ENCODE peak calls at places on chromosomes 2 and 18, in six cellular contexts. W is HFF-Myc, C is uterus, F is GM12865, U is brain microvascular endothelial cell, Z is cardiac fibroblast. B is an unnamed sample.

GRCh38 chr2:181627545-181627944 is 29.4 kb downstream of the CERKL start:
- DNase-seq in W (no peak), C (no peak), F (no peak), U (peak), Z (peak), B (peak)

GRCh38 chr2:209321076-209321475 is 102.8 kb upstream of the MAP2 start:
- DNase-seq in W (peak), C (no peak), F (no peak), U (peak), Z (peak), B (peak)

GRCh38 chr2:7907041-7907440 is 774.8 kb upstream of the ID2 start:
- DNase-seq in W (no peak), C (no peak), F (no peak), U (no peak), Z (no peak), B (no peak)

GRCh38 chr2:159867557-159868330 is 69.7 kb upstream of the CD302 start:
- DNase-seq in W (no peak), C (no peak), F (no peak), U (no peak), Z (no peak), B (no peak)

GRCh38 chr2:162989507-162989906 is 150.9 kb upstream of the KCNH7 start:
- DNase-seq in W (no peak), C (no peak), F (no peak), U (no peak), Z (no peak), B (no peak)

GRCh38 chr2:143528021-143528420 is 398.8 kb downstream of the ARHGAP15 start:
- DNase-seq in W (no peak), C (no peak), F (no peak), U (no peak), Z (no peak), B (peak)

GRCh38 chr2:24993797-24994196 is 22.0 kb upstream of the DNAJC27 start:
- DNase-seq in W (no peak), C (no peak), F (no peak), U (no peak), Z (no peak), B (no peak)

GRCh38 chr2:36993841-36994620 is 27.7 kb upstream of the STRN start:
- DNase-seq in W (no peak), C (no peak), F (no peak), U (no peak), Z (peak), B (no peak)

GRCh38 chr2:60260646-60261296 is 292.7 kb downstream of the BCL11A start:
- DNase-seq in W (no peak), C (no peak), F (no peak), U (peak), Z (no peak), B (no peak)

GRCh38 chr2:224957540-224958465 is 84.5 kb downstream of the DOCK10 start:
- DNase-seq in W (no peak), C (no peak), F (peak), U (no peak), Z (no peak), B (no peak)

GRCh38 chr2:126908721-126909177 is 10.1 kb downstream of the TEX51 start:
- DNase-seq in W (no peak), C (no peak), F (no peak), U (no peak), Z (no peak), B (no peak)

GRCh38 chr18:31512203-31512764 is 14.3 kb downstream of the DSG2 start:
- DNase-seq in W (no peak), C (no peak), F (no peak), U (peak), Z (peak), B (peak)

GRCh38 chr2:26605195-26605968 is 35.8 kb downstream of the CIB4 start:
- DNase-seq in W (peak), C (peak), F (peak), U (peak), Z (peak), B (peak)

GRCh38 chr2:230944123-230944653 is 19.1 kb upstream of the GPR55 start:
- DNase-seq in W (no peak), C (no peak), F (peak), U (no peak), Z (no peak), B (no peak)

GRCh38 chr18:22603902-22604301 is 186.2 kb upstream of the CTAGE1 start:
- DNase-seq in W (no peak), C (no peak), F (no peak), U (no peak), Z (no peak), B (no peak)

GRCh38 chr2:11402436-11402835 is 58.0 kb upstream of the ROCK2 start:
- DNase-seq in W (no peak), C (no peak), F (no peak), U (no peak), Z (no peak), B (no peak)

GRCh38 chr18:74472312-74472711 is 15.2 kb upstream of the DIPK1C start:
- DNase-seq in W (no peak), C (no peak), F (no peak), U (no peak), Z (peak), B (no peak)

GRCh38 chr2:226118471-226119429 is 680.9 kb downstream of the IRS1 start:
- DNase-seq in W (no peak), C (peak), F (no peak), U (peak), Z (peak), B (peak)

GRCh38 chr2:121690095-121690494 is 40.8 kb upstream of the CLASP1 start:
- DNase-seq in W (no peak), C (no peak), F (no peak), U (no peak), Z (no peak), B (no peak)

GRCh38 chr2:95004287-95004686 is 21.2 kb upstream of the MAL start:
- DNase-seq in W (no peak), C (no peak), F (no peak), U (no peak), Z (no peak), B (no peak)

GRCh38 chr18:76715012-76715608 is 107.2 kb upstream of the ZNF236 start:
- DNase-seq in W (no peak), C (peak), F (no peak), U (no peak), Z (no peak), B (no peak)

GRCh38 chr2:67462741-67463496 is 65.8 kb downstream of the ETAA1 start:
- DNase-seq in W (no peak), C (no peak), F (no peak), U (no peak), Z (no peak), B (no peak)

GRCh38 chr2:62038980-62039771 is 133.7 kb downstream of the COMMD1 start:
- DNase-seq in W (peak), C (no peak), F (peak), U (peak), Z (peak), B (peak)

GRCh38 chr2:17901246-17901645 is 22.8 kb downstream of the KCNS3 start:
- DNase-seq in W (peak), C (no peak), F (no peak), U (no peak), Z (no peak), B (no peak)

GRCh38 chr2:172101008-172101706 is 1.5 kb downstream of the DLX2 start:
- DNase-seq in W (no peak), C (no peak), F (no peak), U (no peak), Z (no peak), B (no peak)

GRCh38 chr2:171432969-171433762 is 624 bp downstream of the METTL8 start:
- DNase-seq in W (no peak), C (no peak), F (peak), U (peak), Z (peak), B (peak)

GRCh38 chr2:200159829-200160781 is 146.4 kb upstream of the SPATS2L start:
- DNase-seq in W (no peak), C (no peak), F (no peak), U (peak), Z (no peak), B (peak)

GRCh38 chr2:156331572-156332451 is 709 bp downstream of the NR4A2 start:
- DNase-seq in W (no peak), C (peak), F (peak), U (peak), Z (peak), B (peak)

GRCh38 chr2:221429741-221430491 is 142.2 kb downstream of the EPHA4 start:
- DNase-seq in W (no peak), C (peak), F (no peak), U (no peak), Z (peak), B (peak)

GRCh38 chr2:11073251-11073650 is 82.0 kb upstream of the SLC66A3 start:
- DNase-seq in W (no peak), C (no peak), F (peak), U (peak), Z (peak), B (peak)

GRCh38 chr2:33142874-33143273 is 196.1 kb downstream of the LTBP1 start:
- DNase-seq in W (no peak), C (no peak), F (no peak), U (no peak), Z (no peak), B (no peak)

GRCh38 chr2:191385416-191386160 is 140.4 kb downstream of the MYO1B start:
- DNase-seq in W (no peak), C (no peak), F (peak), U (no peak), Z (no peak), B (no peak)

GRCh38 chr2:156342252-156343095 is 10.0 kb upstream of the NR4A2 start:
- DNase-seq in W (no peak), C (peak), F (peak), U (peak), Z (peak), B (peak)

GRCh38 chr2:16330012-16330411 is 335.6 kb downstream of the CYRIA start:
- DNase-seq in W (no peak), C (no peak), F (no peak), U (no peak), Z (no peak), B (no peak)

GRCh38 chr2:150485871-150486538 is 1.5 kb downstream of the RND3 start:
- DNase-seq in W (no peak), C (peak), F (no peak), U (no peak), Z (peak), B (peak)

GRCh38 chr2:133884739-133885381 is 316.6 kb upstream of the NCKAP5 start:
- DNase-seq in W (no peak), C (no peak), F (peak), U (peak), Z (peak), B (peak)

GRCh38 chr2:190996947-190997346 is 17.0 kb downstream of the STAT1 start:
- DNase-seq in W (no peak), C (no peak), F (no peak), U (no peak), Z (no peak), B (no peak)

GRCh38 chr2:72442270-72442669 is 294.6 kb upstream of the CYP26B1 start:
- DNase-seq in W (no peak), C (no peak), F (no peak), U (no peak), Z (no peak), B (no peak)

GRCh38 chr2:72438364-72438763 is 290.7 kb upstream of the CYP26B1 start:
- DNase-seq in W (no peak), C (no peak), F (no peak), U (no peak), Z (no peak), B (no peak)

DNA sequence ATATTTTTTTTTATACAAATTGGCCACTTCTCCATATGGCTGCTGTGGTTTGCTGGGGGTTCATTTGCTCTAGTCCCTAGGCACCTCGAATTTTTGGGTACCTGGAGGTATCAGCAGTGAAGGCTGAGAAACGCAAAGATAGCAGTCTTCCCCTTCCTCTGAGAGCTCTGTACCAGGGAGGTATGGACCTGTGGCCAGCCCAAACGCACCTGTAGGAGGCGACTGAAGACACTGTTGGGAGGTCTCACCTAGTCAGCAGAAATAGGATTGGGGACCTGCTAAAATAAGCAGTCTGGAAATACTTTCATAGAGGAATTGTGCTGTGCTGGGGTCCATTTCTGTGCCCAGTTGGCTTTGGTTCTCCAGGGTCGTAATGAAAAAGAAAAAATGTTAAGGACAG is 292.2 kb upstream of the CYP26B1 start:
- DNase-seq in W (no peak), C (no peak), F (no peak), U (no peak), Z (no peak), B (no peak)
- TF ChIP-seq CTCF in W (no peak), C (no peak), F (no peak), U (no peak), Z (no peak), B (no peak)

GRCh38 chr2:178275600-178275999 is 81.3 kb downstream of the OSBPL6 start:
- DNase-seq in W (no peak), C (no peak), F (no peak), U (no peak), Z (no peak), B (no peak)

GRCh38 chr2:178279142-178279541 is 84.8 kb downstream of the OSBPL6 start:
- DNase-seq in W (peak), C (no peak), F (no peak), U (peak), Z (peak), B (peak)

GRCh38 chr2:178280261-178280852 is 86.0 kb downstream of the OSBPL6 start:
- DNase-seq in W (peak), C (peak), F (peak), U (peak), Z (peak), B (peak)

GRCh38 chr2:178279636-178280035 is 85.3 kb downstream of the OSBPL6 start:
- DNase-seq in W (no peak), C (no peak), F (no peak), U (no peak), Z (no peak), B (no peak)

DNA sequence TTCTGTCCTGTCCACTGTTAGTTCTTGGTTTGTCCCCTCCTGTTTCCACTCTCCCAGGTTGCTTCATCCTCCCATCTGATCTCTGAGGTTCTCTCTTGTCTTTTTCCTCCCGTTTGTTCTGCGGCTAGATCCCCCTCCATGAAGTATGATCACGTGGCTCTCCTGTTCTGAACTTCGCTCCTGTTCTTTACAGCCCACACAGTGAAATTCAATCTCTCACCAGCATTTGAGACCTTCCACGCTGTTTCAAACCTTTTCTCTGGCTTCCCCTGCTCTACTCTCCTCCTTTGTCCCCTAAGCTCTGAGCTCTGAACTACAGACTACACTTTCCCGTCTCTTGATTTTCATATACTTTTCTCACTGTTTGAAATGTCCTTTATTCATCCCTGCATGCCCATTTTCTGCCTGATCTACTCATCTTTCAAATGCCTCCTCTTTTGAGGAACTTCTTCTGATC is 83.5 kb downstream of the OSBPL6 start:
- DNase-seq in W (no peak), C (no peak), F (no peak), U (no peak), Z (peak), B (peak)
- H3K4me3 ChIP-seq in W (no peak), C (no peak), F (no peak), U (peak), Z (no peak), B (no peak)

DNA sequence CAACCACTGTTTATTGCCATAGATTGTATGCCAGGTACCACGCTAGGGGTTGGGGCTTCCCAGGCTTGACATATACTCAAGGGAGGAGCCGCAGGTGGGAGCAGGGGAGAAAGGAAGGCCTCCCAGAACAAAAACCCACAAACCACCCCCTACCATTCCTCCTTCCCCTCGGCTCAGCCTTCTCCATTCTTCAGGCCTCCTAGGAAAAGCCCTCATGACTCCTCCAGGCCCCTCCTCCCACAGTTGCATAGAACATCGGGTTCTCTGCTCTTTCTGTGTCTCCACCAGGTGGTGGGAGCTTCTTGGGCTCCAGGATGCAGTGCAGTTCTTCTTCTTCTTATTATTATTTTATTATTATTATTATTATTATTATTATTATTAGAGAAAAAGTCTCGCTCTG is 80.3 kb downstream of the ZFP36L2 start:
- DNase-seq in W (no peak), C (no peak), F (no peak), U (no peak), Z (no peak), B (no peak)
- TF ChIP-seq CTCF in W (no peak), C (no peak), F (no peak), U (peak), Z (no peak), B (peak)

GRCh38 chr18:55401638-55402191 is 186.3 kb downstream of the TCF4 start:
- DNase-seq in W (peak), C (peak), F (no peak), U (peak), Z (peak), B (peak)

GRCh38 chr18:55402731-55403405 is 185.1 kb downstream of the TCF4 start:
- DNase-seq in W (no peak), C (no peak), F (no peak), U (peak), Z (peak), B (peak)

GRCh38 chr18:55404136-55404810 is 183.7 kb downstream of the TCF4 start:
- DNase-seq in W (no peak), C (no peak), F (no peak), U (no peak), Z (no peak), B (no peak)

GRCh38 chr18:55404811-55405654 is 183.0 kb downstream of the TCF4 start:
- DNase-seq in W (no peak), C (no peak), F (no peak), U (no peak), Z (peak), B (no peak)

GRCh38 chr18:55403555-55403954 is 184.4 kb downstream of the TCF4 start:
- DNase-seq in W (no peak), C (no peak), F (no peak), U (no peak), Z (no peak), B (no peak)
- H3K4me3 ChIP-seq in W (peak), C (peak), F (no peak), U (no peak), Z (peak), B (no peak)

GRCh38 chr2:116747103-116747502 is 1067.4 kb upstream of the DDX18 start:
- DNase-seq in W (no peak), C (no peak), F (no peak), U (no peak), Z (no peak), B (no peak)
- TF ChIP-seq CTCF in W (no peak), C (no peak), F (no peak), U (peak), Z (no peak), B (no peak)

B was measured in astrocyte of the spinal cord.